ENCODE peak calls at places on chromosomes 7 and 10, in nine cellular contexts. R is right atrium auricular region; L is RPMI8226; M is activated T-cell treated with anti-CD3 and anti-CD28 coated beads, Interleukin-2, amount 50 U/mL, for 72 hours; K is iris pigment epithelial cell; V is activated effector memory CD4-positive, alpha-beta T cell treated with anti-CD3 and anti-CD28 coated beads, Interleukin-2, amount 50 U/mL, for 16 hours; Z is glomerular endothelial cell; H is nephron progenitor cell; Y is K562. X is an unnamed sample.

GRCh38 chr7:73521636-73522080 is 435 bp downstream of the BAZ1B start:
- DNase-seq in K (peak; percentile 47), H (peak; percentile 64), M (peak; percentile 67), R (no peak), L (peak; percentile 86), V (no peak), Z (no peak), Y (peak; percentile 91), X (peak; percentile 83)

GRCh38 chr10:112951349-112952281 is 1.6 kb downstream of the TCF7L2 start:
- DNase-seq in Z (no peak), Y (peak; percentile 59), H (peak; percentile 67), R (peak; percentile 73), L (peak; percentile 24), M (peak; percentile 51), V (peak; percentile 78), K (peak; percentile 87), X (no peak)

GRCh38 chr7:55490099-55490498 is 82.2 kb downstream of the VOPP1 start:
- DNase-seq in M (no peak), Y (no peak), K (no peak), H (no peak), V (no peak), Z (no peak), R (no peak), L (no peak), X (no peak)

GRCh38 chr7:69047166-69047760 is 551.0 kb upstream of the AUTS2 start:
- DNase-seq in H (no peak), M (no peak), L (no peak), R (no peak), Z (no peak), Y (no peak), K (no peak), V (no peak), X (no peak)

GRCh38 chr7:105367458-105367857 is 21.3 kb downstream of the SRPK2 start:
- DNase-seq in Z (no peak), H (no peak), R (no peak), Y (no peak), M (no peak), K (no peak), V (no peak), L (no peak), X (no peak)

GRCh38 chr10:67550042-67550441 is 146.0 kb downstream of the CTNNA3 start:
- DNase-seq in Z (no peak), L (no peak), H (no peak), K (peak; percentile 53), Y (no peak), V (no peak), M (no peak), R (no peak), X (no peak)

GRCh38 chr10:48330269-48330668 is 23.8 kb downstream of the MAPK8 start:
- DNase-seq in Y (no peak), M (no peak), L (no peak), R (no peak), H (no peak), K (peak; percentile 67), V (no peak), Z (no peak), X (no peak)

GRCh38 chr7:99984593-99984992 is 8.8 kb upstream of the AZGP1 start:
- DNase-seq in K (no peak), L (no peak), V (no peak), H (no peak), M (no peak), Z (no peak), R (no peak), Y (no peak), X (no peak)

GRCh38 chr7:31261373-31261772 is 79.2 kb downstream of the NEUROD6 start:
- DNase-seq in M (no peak), Y (no peak), L (no peak), H (no peak), V (no peak), Z (no peak), K (no peak), R (no peak), X (peak; percentile 16)

GRCh38 chr7:101108330-101108857 is 18.5 kb upstream of the SERPINE1 start:
- DNase-seq in Y (no peak), M (no peak), H (peak; percentile 21), L (no peak), Z (no peak), K (peak; percentile 84), R (peak; percentile 76), V (no peak), X (no peak)

X was measured in NCI-H526.